ENCODE peak calls at places on chromosomes 12 and 14, in eight cellular contexts. S, Y, R, W, B, M, C and J are unnamed samples.

GRCh38 chr12:125014526-125014925 is 21.1 kb downstream of the BRI3BP start:
- DNase-seq in W (no peak), B (no peak), M (peak; percentile 65), S (no peak), R (no peak), Y (no peak), C (no peak), J (no peak)

GRCh38 chr12:46267618-46268348 is 1.1 kb downstream of the SLC38A1 start:
- DNase-seq in B (no peak), M (peak; percentile 33), S (peak; percentile 24), C (peak; percentile 11), Y (peak; percentile 82), W (peak; percentile 26), R (no peak), J (peak; percentile 20)

GRCh38 chr12:19307451-19307850 is 131.8 kb upstream of the AEBP2 start:
- DNase-seq in R (no peak), M (no peak), B (no peak), Y (no peak), S (no peak), W (no peak), C (no peak), J (no peak)

GRCh38 chr12:622420-622819 is 40.8 kb downstream of the NINJ2 start:
- DNase-seq in M (no peak), S (no peak), W (no peak), C (no peak), B (no peak), R (no peak), Y (no peak), J (no peak)

GRCh38 chr14:96265387-96265786 is 9.4 kb downstream of the BDKRB1 start:
- DNase-seq in B (no peak), S (peak; percentile 19), Y (no peak), R (no peak), W (no peak), M (peak; percentile 38), C (no peak), J (no peak)

GRCh38 chr14:100654814-100655795 is 67.9 kb upstream of the BEGAIN start:
- DNase-seq in W (no peak), S (no peak), Y (no peak), B (peak; percentile 56), R (no peak), C (no peak), M (peak; percentile 72), J (peak; percentile 73)

GRCh38 chr12:130858084-130858483 is 13.8 kb upstream of the RAN start:
- DNase-seq in S (no peak), W (no peak), B (no peak), C (no peak), R (no peak), Y (no peak), M (no peak), J (no peak)

GRCh38 chr12:62484234-62484633 is 17.6 kb downstream of the MON2 start:
- DNase-seq in W (no peak), Y (no peak), C (no peak), S (no peak), R (no peak), M (no peak), B (no peak), J (no peak)

GRCh38 chr12:80937391-80938238 is at the start of gene LIN7A:
- DNase-seq in S (peak; percentile 31), C (peak; percentile 23), Y (peak; percentile 78), B (peak; percentile 14), R (peak; percentile 15), W (peak; percentile 47), M (peak; percentile 38), J (peak; percentile 20)

GRCh38 chr12:26402648-26403047 is 207.3 kb downstream of the SSPN start:
- DNase-seq in S (no peak), Y (no peak), R (no peak), C (peak; percentile 71), M (peak; percentile 77), B (peak; percentile 46), W (no peak), J (no peak)

GRCh38 chr14:63867926-63868921 is 15.4 kb downstream of the SYNE2 start:
- DNase-seq in M (no peak), B (no peak), C (no peak), R (no peak), S (peak; percentile 23), W (no peak), Y (no peak), J (no peak)

GRCh38 chr14:81435578-81436295 is 35.6 kb upstream of the STON2 start:
- DNase-seq in S (peak; percentile 2), M (peak; percentile 65), W (peak; percentile 43), C (no peak), Y (peak; percentile 85), R (peak; percentile 20), B (peak; percentile 42), J (peak; percentile 21)

GRCh38 chr14:73744175-73744867 is 30.1 kb upstream of the PNMA1 start:
- DNase-seq in W (no peak), M (no peak), S (no peak), Y (peak; percentile 79), R (peak; percentile 45), B (peak; percentile 44), C (no peak), J (no peak)

GRCh38 chr14:66600416-66600815 is 92.5 kb downstream of the GPHN start:
- DNase-seq in M (no peak), S (peak; percentile 40), R (no peak), C (no peak), W (no peak), Y (no peak), B (no peak), J (no peak)

GRCh38 chr12:117002040-117002832 is 91.5 kb downstream of the FBXW8 start:
- DNase-seq in S (peak; percentile 56), R (peak; percentile 32), Y (no peak), C (no peak), M (no peak), W (no peak), B (no peak), J (no peak)

GRCh38 chr12:27674989-27675388 is 21.3 kb upstream of the REP15 start:
- DNase-seq in W (no peak), M (no peak), B (no peak), C (no peak), Y (no peak), R (no peak), S (no peak), J (no peak)

DNA sequence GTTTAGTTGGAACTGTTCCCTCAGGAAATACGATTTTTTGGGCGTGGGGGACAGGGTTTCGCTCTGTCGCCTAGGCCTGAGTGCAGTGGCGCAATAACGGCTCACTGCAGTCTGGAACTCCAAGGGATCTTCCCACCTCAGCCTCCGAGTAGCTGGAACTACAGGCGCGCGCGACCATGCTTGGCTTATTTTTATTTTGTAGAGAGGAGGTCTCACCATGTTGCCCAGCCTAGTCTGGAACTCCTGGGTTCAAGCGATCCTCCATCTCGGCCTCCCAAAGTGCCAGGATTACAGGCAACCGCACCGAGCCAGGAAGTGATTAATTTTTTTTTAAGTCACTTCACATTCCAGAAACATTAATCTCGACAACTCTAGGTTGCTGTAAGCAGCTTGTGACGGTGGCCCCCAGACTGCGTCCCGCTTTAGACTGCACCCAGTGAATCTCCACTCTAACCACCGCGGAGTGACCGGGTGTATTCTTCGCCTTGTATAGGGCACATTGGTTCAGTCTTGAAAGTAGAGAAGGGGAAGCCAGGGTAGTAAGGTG is 825 bp upstream of the MIS18BP1 start:
- DNase-seq in M (peak; percentile 10), B (peak; percentile 27), Y (peak; percentile 85), W (peak; percentile 30), S (peak; percentile 26), R (peak; percentile 17), C (peak; percentile 6), J (no peak)
- TF ChIP-seq POLR2A in M (no peak), B (no peak), Y (no peak), W (no peak), S (no peak), R (no peak), C (no peak), J (no peak)

GRCh38 chr12:47779301-47779942 is 6.4 kb downstream of the SLC48A1 start:
- DNase-seq in Y (peak; percentile 96), B (peak; percentile 91), M (peak; percentile 91), C (peak; percentile 84), S (peak; percentile 79), W (peak; percentile 84), R (peak; percentile 86), J (peak; percentile 83)

GRCh38 chr12:47777151-47777550 is 4.1 kb downstream of the SLC48A1 start:
- DNase-seq in C (no peak), B (no peak), S (no peak), Y (peak; percentile 73), R (no peak), M (no peak), W (no peak), J (no peak)

GRCh38 chr12:47776471-47777143 is 3.6 kb downstream of the SLC48A1 start:
- DNase-seq in S (peak; percentile 47), Y (peak; percentile 73), R (no peak), W (no peak), M (no peak), B (no peak), C (no peak), J (no peak)

GRCh38 chr12:47778842-47779241 is 5.8 kb downstream of the SLC48A1 start:
- DNase-seq in Y (peak; percentile 80), S (no peak), C (no peak), W (no peak), R (no peak), B (no peak), M (no peak), J (no peak)

GRCh38 chr12:47777741-47778558 is 4.9 kb downstream of the SLC48A1 start:
- DNase-seq in S (no peak), R (no peak), B (no peak), C (no peak), W (no peak), Y (peak; percentile 83), M (no peak), J (no peak)
- TF ChIP-seq POLR2A in S (no peak), R (no peak), B (no peak), C (no peak), W (no peak), Y (no peak), M (no peak), J (no peak)

DNA sequence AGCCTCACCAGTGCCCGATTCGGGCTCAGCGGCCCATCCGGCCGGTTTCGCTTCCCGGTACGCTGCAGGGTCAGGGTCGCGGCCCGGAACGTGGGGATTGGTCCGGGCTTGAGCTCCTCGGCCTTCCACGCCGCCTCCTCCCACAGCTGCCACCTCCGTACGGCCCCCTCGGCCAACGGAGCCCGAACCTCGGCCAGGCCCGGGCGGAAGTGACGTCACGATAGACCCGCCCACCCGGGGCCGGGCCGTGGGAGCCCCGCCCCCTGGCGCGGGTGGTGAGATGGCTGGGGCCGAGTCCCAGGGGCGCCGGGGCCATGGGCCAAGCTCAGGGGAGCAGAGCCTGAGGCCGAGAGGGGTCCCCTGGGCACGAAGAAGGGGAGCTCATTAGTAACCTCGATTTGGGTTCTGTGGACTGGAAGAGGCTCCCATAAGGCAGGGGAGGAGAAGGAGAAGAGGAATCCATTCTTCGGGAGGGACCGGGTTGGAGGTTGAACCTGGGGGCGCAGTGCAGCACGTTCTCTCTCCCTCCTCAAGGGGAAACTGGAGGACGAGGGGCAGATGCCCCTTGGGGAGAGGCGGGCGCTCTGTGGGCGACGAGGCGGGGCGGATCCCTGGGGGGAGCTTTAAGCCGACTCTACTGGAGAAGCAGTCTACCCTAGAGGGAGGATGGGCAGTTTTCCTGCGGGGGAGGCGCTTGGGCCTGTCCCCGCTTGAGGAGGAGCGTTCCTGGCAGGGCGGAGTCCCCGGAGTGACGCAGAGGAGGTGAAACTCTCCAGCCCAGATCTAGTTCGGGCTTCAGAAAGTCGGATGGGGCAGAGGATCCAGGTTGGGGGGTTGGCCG is at the start of gene MLF2:
- DNase-seq in Y (peak; percentile 99), R (peak; percentile 99), M (peak; percentile 98), C (peak; percentile 99), B (peak; percentile 99), W (peak; percentile 99), S (peak; percentile 99), J (peak; percentile 98)
- TF ChIP-seq POLR2A in Y (peak; percentile 81), R (peak; percentile 85), M (peak; percentile 70), C (peak; percentile 99), B (peak; percentile 96), W (peak; percentile 98), S (no peak), J (peak; percentile 90)

GRCh38 chr14:50198503-50198902 is 32.9 kb downstream of the SOS2 start:
- DNase-seq in W (no peak), S (no peak), R (no peak), C (no peak), Y (no peak), M (no peak), B (no peak), J (no peak)
- TF ChIP-seq POLR2A in W (no peak), S (no peak), R (no peak), C (no peak), Y (no peak), M (no peak), B (no peak), J (no peak)